ENCODE peak calls at places on chromosomes 1 and 21, in six cellular contexts. K is epithelial cell of esophagus, U is mesothelial cell of epicardium, B is foreskin fibroblast, M is stomach, W is thoracic aorta. Q is an unnamed sample.

GRCh38 chr1:90475623-90476022 is 241.5 kb downstream of the BARHL2 start:
- DNase-seq in K (peak; percentile 4), U (no peak), B (no peak), M (no peak), W (no peak), Q (no peak)

GRCh38 chr1:59055908-59056719 is 240.8 kb upstream of the FGGY start:
- DNase-seq in K (no peak), U (no peak), B (no peak), M (peak; percentile 36), W (no peak), Q (no peak)

GRCh38 chr1:28132110-28132897 is 43.9 kb upstream of the EYA3 start:
- DNase-seq in K (no peak), U (no peak), B (no peak), M (no peak), W (no peak), Q (no peak)

GRCh38 chr1:160418483-160418882 is 18.1 kb downstream of the VANGL2 start:
- DNase-seq in K (no peak), U (no peak), B (no peak), M (no peak), W (no peak), Q (no peak)

GRCh38 chr21:37153193-37153934 is 80.3 kb downstream of the TTC3 start:
- DNase-seq in K (peak; percentile 53), U (no peak), B (peak; percentile 66), M (no peak), W (no peak), Q (no peak)

GRCh38 chr1:107897428-107898339 is 67.3 kb downstream of the VAV3 start:
- DNase-seq in K (no peak), U (no peak), B (no peak), M (no peak), W (no peak), Q (no peak)

GRCh38 chr1:152630596-152630995 is 7.7 kb upstream of the LCE3A start:
- DNase-seq in K (no peak), U (no peak), B (no peak), M (no peak), W (no peak), Q (no peak)

GRCh38 chr1:116504308-116505156 is 66.3 kb downstream of the CD58 start:
- DNase-seq in K (peak; percentile 81), U (no peak), B (no peak), M (peak; percentile 60), W (peak; percentile 50), Q (no peak)

GRCh38 chr1:110171134-110171733 is 20.9 kb downstream of the SLC6A17 start:
- DNase-seq in K (no peak), U (no peak), B (no peak), M (no peak), W (no peak), Q (no peak)

GRCh38 chr1:6588128-6588892 is 8.5 kb downstream of the ZBTB48 start:
- DNase-seq in K (peak; percentile 58), U (no peak), B (no peak), M (no peak), W (no peak), Q (no peak)

GRCh38 chr1:158055854-158056253 is 62.4 kb downstream of the KIRREL1 start:
- DNase-seq in K (no peak), U (no peak), B (no peak), M (no peak), W (no peak), Q (no peak)

GRCh38 chr1:201881617-201882016 is 7.1 kb upstream of the SHISA4 start:
- DNase-seq in K (no peak), U (no peak), B (no peak), M (no peak), W (no peak), Q (no peak)

GRCh38 chr1:58608297-58608696 is 31.2 kb upstream of the TACSTD2 start:
- DNase-seq in K (no peak), U (no peak), B (no peak), M (no peak), W (no peak), Q (no peak)

GRCh38 chr1:52139817-52140540 is 1.9 kb upstream of the ZFYVE9 start:
- DNase-seq in K (peak; percentile 96), U (no peak), B (peak; percentile 87), M (no peak), W (no peak), Q (no peak)

GRCh38 chr1:162091681-162092524 is 22.4 kb downstream of the NOS1AP start:
- DNase-seq in K (no peak), U (no peak), B (no peak), M (no peak), W (no peak), Q (no peak)

GRCh38 chr1:83715550-83715949 is 283.4 kb downstream of the TTLL7 start:
- DNase-seq in K (no peak), U (no peak), B (no peak), M (no peak), W (no peak), Q (no peak)

GRCh38 chr1:145740269-145740668 is 21.0 kb downstream of the CD160 start:
- DNase-seq in K (no peak), U (no peak), B (peak; percentile 57), M (no peak), W (no peak), Q (no peak)

GRCh38 chr1:116677474-116678062 is 10.0 kb upstream of the IGSF3 start:
- DNase-seq in K (peak; percentile 44), U (no peak), B (no peak), M (no peak), W (no peak), Q (no peak)

GRCh38 chr1:206002833-206003532 is at the start of gene RAB7B:
- DNase-seq in K (peak; percentile 90), U (no peak), B (peak; percentile 75), M (peak; percentile 75), W (peak; percentile 40), Q (peak; percentile 73)

DNA sequence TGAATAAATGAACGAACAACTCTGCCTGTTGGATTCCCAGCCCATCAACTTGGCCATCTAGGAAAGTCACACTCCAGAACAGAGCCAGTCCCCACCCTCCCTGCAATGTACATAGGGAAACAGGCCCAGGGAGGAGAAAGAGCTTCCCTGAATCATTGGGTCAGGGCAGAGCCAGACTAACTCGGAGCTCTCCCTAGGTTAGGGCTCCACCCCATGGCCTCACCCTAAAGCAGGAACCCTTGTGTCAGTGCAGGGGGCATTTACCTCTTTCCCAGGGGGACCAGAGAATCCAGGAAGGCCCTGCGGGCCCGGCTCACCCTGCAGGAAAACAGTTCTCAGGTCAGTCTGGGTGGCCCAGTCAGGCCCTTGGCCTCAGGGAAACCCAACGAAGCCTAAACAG is 11.6 kb downstream of the COL9A2 start:
- DNase-seq in K (peak; percentile 56), U (no peak), B (no peak), M (no peak), W (no peak), Q (no peak)
- TF ChIP-seq CTCF in K (peak; percentile 47), U (no peak), B (no peak), M (no peak), W (no peak), Q (no peak)

DNA sequence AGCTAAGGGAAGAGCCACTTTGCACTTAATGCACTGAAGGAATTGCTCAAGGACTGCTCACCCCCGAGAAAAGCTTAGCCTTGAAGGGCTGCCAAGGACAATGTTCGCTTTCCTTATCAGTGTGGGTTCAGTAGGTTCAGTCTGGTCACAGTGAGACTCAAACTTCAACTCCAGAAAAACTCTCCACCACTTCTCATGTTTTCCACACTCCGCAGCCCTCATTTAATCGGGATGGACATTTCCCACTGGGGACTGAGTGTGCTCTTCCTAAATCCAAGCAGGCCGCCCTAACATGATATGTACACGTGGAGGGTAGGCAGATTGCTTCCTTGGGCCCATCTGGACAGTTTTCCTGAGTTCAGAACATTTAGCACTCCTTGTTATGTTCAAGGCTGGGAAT is 19.5 kb downstream of the SUSD4 start:
- DNase-seq in K (no peak), U (no peak), B (no peak), M (peak; percentile 46), W (no peak), Q (no peak)
- TF ChIP-seq CTCF in K (no peak), U (no peak), B (no peak), M (no peak), W (no peak), Q (no peak)

GRCh38 chr1:63367218-63368103 is at the start of gene ALG6:
- DNase-seq in K (peak; percentile 93), U (peak; percentile 96), B (peak; percentile 91), M (peak; percentile 97), W (peak; percentile 60), Q (peak; percentile 71)
- TF ChIP-seq CTCF in K (no peak), U (no peak), B (peak; percentile 14), M (no peak), W (peak; percentile 5), Q (no peak)

DNA sequence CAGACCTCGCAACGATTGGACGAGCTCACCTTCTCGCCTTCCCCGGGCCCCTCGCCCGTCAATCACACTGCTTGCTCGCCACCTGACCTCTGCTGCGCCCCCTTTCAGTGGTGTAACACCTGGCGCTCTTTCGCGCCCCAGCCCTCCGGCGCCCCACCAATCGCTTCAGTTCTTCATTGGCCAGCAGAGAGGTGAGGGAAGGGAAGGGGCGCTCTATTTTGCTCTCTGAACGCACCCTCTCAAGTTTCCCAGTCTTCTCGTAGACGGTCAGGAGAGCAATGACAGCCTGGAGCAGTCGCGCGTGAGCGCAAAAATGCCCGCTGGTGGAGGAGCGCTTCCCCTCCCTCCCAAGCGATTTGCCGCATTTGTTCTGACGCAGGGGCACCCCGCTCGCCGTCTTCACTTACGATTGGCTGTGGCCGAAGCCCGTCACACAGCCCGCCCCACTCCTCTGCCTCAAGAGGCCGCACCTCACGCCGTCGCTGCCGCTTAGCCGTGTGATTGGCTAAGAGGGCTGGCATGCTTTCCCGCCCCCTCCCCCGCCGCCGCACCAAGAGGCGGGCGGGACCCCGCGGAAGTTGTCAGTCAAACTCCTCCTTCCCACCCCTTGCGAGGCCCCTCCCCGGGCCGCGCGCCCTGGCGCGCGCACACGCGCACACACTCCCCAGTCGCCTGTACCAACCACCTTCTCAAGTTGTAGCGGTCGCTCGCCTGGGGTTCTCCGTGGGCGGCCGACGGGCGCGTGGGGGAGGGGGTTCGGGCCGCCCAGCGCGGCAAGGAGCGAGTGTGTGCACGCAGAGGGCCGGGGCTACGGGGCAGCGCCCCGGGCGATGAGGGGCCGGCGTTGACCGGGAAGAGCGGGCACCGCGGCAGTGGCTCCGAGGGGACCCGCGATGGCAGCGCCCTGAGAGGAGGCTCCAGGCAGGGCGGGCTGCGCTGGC is at the start of gene PPP2R5A:
- DNase-seq in K (peak; percentile 100), U (peak; percentile 96), B (peak; percentile 100), M (peak; percentile 99), W (peak; percentile 95), Q (peak; percentile 87)
- TF ChIP-seq CTCF in K (peak; percentile 8), U (no peak), B (no peak), M (no peak), W (peak; percentile 14), Q (no peak)

Q was measured in omental fat pad.